ENCODE peak calls at places on chromosomes 5 and 9, in nine cellular contexts. G is GM12878, Y is kidney epithelial cell, N is astrocyte of the spinal cord, X is body of pancreas, U is neural progenitor cell, F is sigmoid colon, R is osteoblast, V is mammary epithelial cell. W is an unnamed sample.

GRCh38 chr5:13133951-13134350 is 810.5 kb downstream of the DNAH5 start:
- DNase-seq in N (no peak), G (no peak), V (no peak), X (no peak), F (no peak), U (no peak), R (no peak), Y (no peak), W (no peak)

GRCh38 chr5:54329731-54330709 is 19.6 kb upstream of the ARL15 start:
- DNase-seq in R (peak; percentile 75), Y (peak; percentile 74), U (no peak), X (peak; percentile 58), N (peak; percentile 86), F (no peak), G (no peak), V (peak; percentile 93), W (no peak)

GRCh38 chr9:126363250-126363649 is 36.6 kb downstream of the MVB12B start:
- DNase-seq in G (no peak), V (no peak), X (no peak), Y (no peak), U (no peak), N (no peak), R (no peak), F (no peak), W (no peak)

GRCh38 chr9:88532320-88532719 is 2.7 kb upstream of the NXNL2 start:
- DNase-seq in N (peak; percentile 46), U (peak; percentile 85), F (no peak), X (no peak), R (peak; percentile 89), G (no peak), V (no peak), Y (peak; percentile 26), W (peak; percentile 92)

GRCh38 chr9:20032413-20033006 is 243.7 kb upstream of the SLC24A2 start:
- DNase-seq in Y (no peak), X (no peak), G (no peak), V (no peak), F (no peak), U (no peak), N (no peak), R (no peak), W (no peak)

GRCh38 chr9:99024959-99025358 is 80.0 kb upstream of the TGFBR1 start:
- DNase-seq in R (peak; percentile 87), G (no peak), V (no peak), Y (no peak), F (no peak), N (peak; percentile 40), X (no peak), U (no peak), W (no peak)

GRCh38 chr9:126371007-126371870 is 44.6 kb downstream of the MVB12B start:
- DNase-seq in U (no peak), R (no peak), F (no peak), X (no peak), Y (no peak), G (no peak), N (no peak), V (no peak), W (peak; percentile 68)

GRCh38 chr9:112162644-112163413 is 12.3 kb downstream of the SUSD1 start:
- DNase-seq in Y (no peak), G (no peak), N (no peak), U (no peak), V (no peak), X (no peak), R (no peak), F (no peak), W (no peak)

DNA sequence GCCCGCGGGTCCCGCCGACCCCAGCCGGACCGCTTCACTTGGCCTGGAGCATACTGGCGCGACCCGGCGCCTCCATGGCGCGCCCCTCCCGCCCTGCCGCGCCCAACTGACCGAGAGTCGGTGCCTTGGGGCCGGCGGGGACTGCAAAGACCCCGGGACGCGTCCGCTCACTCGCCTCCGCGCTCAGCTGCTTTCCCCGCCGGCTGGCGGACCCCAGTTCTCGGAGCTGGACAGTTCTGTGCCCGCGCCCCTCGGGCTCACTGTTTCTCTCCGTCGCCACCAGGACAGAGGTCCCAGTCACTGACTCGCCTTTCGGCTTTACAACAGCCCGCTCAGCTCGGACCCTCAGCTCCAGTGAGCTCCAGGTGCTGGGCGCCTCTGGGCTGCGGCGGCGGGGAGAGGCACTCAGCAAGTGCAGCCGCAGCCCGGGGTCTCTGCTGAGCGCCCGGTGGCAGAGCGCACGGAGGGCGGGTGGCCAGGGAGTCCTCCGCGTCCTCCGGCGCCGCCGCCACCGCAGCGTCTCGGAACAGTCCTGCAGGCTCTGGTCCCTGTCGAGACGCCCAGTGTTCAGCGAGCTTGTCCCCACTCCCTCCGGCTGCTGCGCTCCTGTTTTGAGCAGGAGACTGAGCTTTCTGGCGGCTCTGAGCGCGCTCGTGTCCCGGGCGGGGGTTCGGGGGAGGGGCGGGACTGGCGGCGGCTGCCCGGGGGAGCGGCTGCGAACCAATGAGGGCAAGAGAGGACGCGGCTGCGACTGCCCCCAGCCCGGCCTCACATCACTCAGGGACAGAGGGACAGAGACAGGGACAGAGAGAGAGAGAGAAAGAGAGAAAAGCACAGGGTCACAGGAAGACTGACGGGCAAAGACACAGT is at the start of gene SMIM32:
- DNase-seq in N (no peak), R (peak; percentile 81), V (no peak), X (no peak), U (peak; percentile 79), G (no peak), Y (no peak), F (peak; percentile 58), W (peak; percentile 83)
- H3K4me3 ChIP-seq in N (peak within 1 kb of the TSS; percentile 5), R (peak within 1 kb of the TSS; percentile 56), V (peak within 1 kb of the TSS; percentile 29), X (no peak within 1 kb of the TSS), U (peak within 1 kb of the TSS; percentile 78), G (no peak within 1 kb of the TSS), Y (peak within 1 kb of the TSS; percentile 35), F (peak within 1 kb of the TSS; percentile 33), W (peak within 1 kb of the TSS; percentile 79)

GRCh38 chr5:174501461-174502069 is 222.8 kb upstream of the MSX2 start:
- DNase-seq in X (no peak), F (no peak), R (peak; percentile 71), N (no peak), V (peak; percentile 7), G (no peak), U (peak; percentile 16), Y (no peak), W (no peak)

GRCh38 chr5:174504266-174504726 is 220.1 kb upstream of the MSX2 start:
- DNase-seq in F (no peak), R (no peak), X (no peak), V (no peak), N (no peak), U (no peak), G (no peak), Y (no peak), W (no peak)

GRCh38 chr5:174503086-174503460 is 221.3 kb upstream of the MSX2 start:
- DNase-seq in U (no peak), Y (no peak), G (no peak), X (no peak), F (no peak), V (no peak), N (no peak), R (no peak), W (no peak)

GRCh38 chr5:174503461-174504265 is 220.7 kb upstream of the MSX2 start:
- DNase-seq in F (no peak), X (peak; percentile 14), V (peak; percentile 84), N (peak; percentile 22), G (no peak), U (no peak), Y (no peak), R (no peak), W (no peak)

GRCh38 chr5:174505621-174506020 is 218.8 kb upstream of the MSX2 start:
- DNase-seq in R (no peak), G (no peak), U (no peak), N (peak; percentile 16), V (peak; percentile 27), X (no peak), F (no peak), Y (no peak), W (no peak)
- TF ChIP-seq CTCF in R (no peak), G (no peak), U (no peak), N (no peak), V (no peak), X (no peak), F (no peak), Y (no peak), W (no peak)

GRCh38 chr9:121651295-121652036 is at the start of gene DAB2IP:
- DNase-seq in U (peak; percentile 94), N (peak; percentile 31), V (no peak), F (peak; percentile 84), Y (no peak), R (peak; percentile 87), G (no peak), X (peak; percentile 63), W (peak; percentile 92)

GRCh38 chr9:121649476-121650219 is 1.8 kb upstream of the DAB2IP start:
- DNase-seq in F (no peak), G (no peak), Y (no peak), N (no peak), V (no peak), R (peak; percentile 21), U (no peak), X (no peak), W (no peak)

GRCh38 chr9:121650220-121651013 is 1.0 kb upstream of the DAB2IP start:
- DNase-seq in U (peak; percentile 91), X (peak; percentile 47), N (peak; percentile 30), V (no peak), F (peak; percentile 81), R (peak; percentile 73), Y (no peak), G (no peak), W (peak; percentile 94)

GRCh38 chr9:121652037-121652837 is 803 bp downstream of the DAB2IP start:
- DNase-seq in N (no peak), V (no peak), R (peak; percentile 79), F (no peak), G (no peak), Y (no peak), U (peak; percentile 61), X (peak; percentile 58), W (peak; percentile 81)

DNA sequence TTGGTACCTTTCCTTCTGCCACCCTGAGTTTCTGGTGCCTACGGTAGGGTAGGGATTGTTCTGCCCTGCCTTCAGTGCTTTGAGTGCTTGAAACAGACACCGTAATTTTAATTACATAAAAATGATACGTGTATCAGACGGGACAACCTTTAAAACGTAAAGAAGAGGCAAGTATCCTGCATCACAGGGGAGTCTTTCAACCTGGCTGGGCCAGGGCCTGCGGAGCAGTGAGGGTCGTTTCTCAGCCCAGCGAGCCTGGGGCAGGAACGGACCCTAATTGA is 480 bp upstream of the DAB2IP start:
- DNase-seq in X (no peak), Y (no peak), G (no peak), V (no peak), R (no peak), U (no peak), N (no peak), F (no peak), W (no peak)
- H3K4me3 ChIP-seq in X (no peak overlapping the region), Y (peak overlapping the region; percentile 68), G (no peak overlapping the region), V (no peak overlapping the region), R (peak overlapping the region; percentile 57), U (peak overlapping the region; percentile 89), N (no peak overlapping the region), F (peak overlapping the region; percentile 52), W (peak overlapping the region; percentile 90)

DNA sequence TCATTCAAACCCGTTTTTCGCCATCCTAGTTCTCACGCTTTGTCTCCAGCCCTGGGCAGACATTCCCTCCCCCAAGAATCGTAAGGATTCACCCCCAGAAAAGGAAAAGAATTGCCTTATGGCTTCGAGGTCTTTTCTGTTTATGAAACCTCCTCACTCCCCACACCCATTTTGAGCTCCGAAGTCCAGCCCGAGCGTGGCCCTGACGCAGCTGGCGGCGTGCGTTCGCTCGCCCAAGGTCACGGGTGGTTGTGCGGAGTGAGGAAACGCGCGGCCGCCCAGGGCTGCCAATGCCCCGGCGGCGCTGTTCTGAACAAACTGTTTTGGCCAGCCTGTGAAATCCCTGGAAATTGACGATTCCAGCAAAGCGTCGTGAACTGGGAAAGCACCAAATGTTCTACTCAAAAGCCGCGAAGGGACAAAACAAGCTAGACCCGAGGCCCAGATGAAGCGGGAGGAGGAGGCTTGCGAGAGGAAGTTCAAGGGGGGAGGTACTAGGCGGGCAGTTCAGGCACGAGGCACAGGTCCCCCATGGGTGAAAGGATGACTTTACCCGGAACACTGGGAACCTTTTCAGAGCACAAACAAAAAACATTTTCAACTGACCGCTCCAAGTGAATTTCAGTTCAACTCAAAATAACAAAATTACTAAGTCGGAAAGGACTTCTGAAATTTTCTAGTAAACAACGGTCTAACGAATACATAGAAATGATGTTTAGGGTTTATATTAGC is 683 bp upstream of the ZFAND5 start:
- DNase-seq in Y (peak; percentile 56), R (peak; percentile 93), U (peak; percentile 60), N (peak; percentile 90), F (peak; percentile 97), V (peak; percentile 81), G (peak; percentile 28), X (peak; percentile 90), W (peak; percentile 87)
- TF ChIP-seq CTCF in Y (peak; percentile 28), R (peak; percentile 28), U (peak; percentile 24), N (peak; percentile 10), F (no peak), V (no peak), G (no peak), X (no peak), W (peak; percentile 41)